ENCODE peak calls at places on chromosomes 3 and 15, in ten cellular contexts. C, R, P, A, J, K, W, Z, D and M are unnamed samples.

GRCh38 chr15:65189102-65189740 is 4.1 kb upstream of the CLPX start:
- DNase-seq in C (no peak), R (no peak), P (peak), A (peak), J (peak), K (no peak), W (peak), Z (no peak), D (peak), M (peak)

GRCh38 chr15:48592221-48592731 is 53.2 kb downstream of the FBN1 start:
- DNase-seq in C (no peak), R (no peak), P (peak), A (peak), J (no peak), K (no peak), W (no peak), Z (no peak), D (peak), M (no peak)

GRCh38 chr3:133384331-133385027 is 15.4 kb upstream of the BFSP2 start:
- DNase-seq in C (no peak), R (peak), P (peak), A (peak), J (peak), K (no peak), W (peak), Z (peak), D (peak), M (peak)

GRCh38 chr15:87416591-87417257 is 839.8 kb downstream of the NTRK3 start:
- DNase-seq in C (no peak), R (no peak), P (no peak), A (no peak), J (peak), K (no peak), W (no peak), Z (no peak), D (no peak), M (no peak)

GRCh38 chr3:64377942-64378341 is 152.7 kb upstream of the PRICKLE2 start:
- DNase-seq in C (no peak), R (no peak), P (no peak), A (no peak), J (no peak), K (no peak), W (no peak), Z (no peak), D (no peak), M (no peak)

GRCh38 chr3:188240189-188240981 is 86.4 kb downstream of the LPP start:
- DNase-seq in C (no peak), R (no peak), P (no peak), A (no peak), J (no peak), K (no peak), W (no peak), Z (no peak), D (no peak), M (no peak)

GRCh38 chr15:59373215-59373614 is 544 bp upstream of the MYO1E start:
- DNase-seq in C (no peak), R (no peak), P (no peak), A (no peak), J (no peak), K (no peak), W (no peak), Z (no peak), D (no peak), M (no peak)

GRCh38 chr3:187016639-187017345 is 86.5 kb downstream of the ST6GAL1 start:
- DNase-seq in C (no peak), R (no peak), P (peak), A (peak), J (peak), K (no peak), W (no peak), Z (no peak), D (no peak), M (no peak)

GRCh38 chr15:67137951-67138935 is 72.8 kb downstream of the SMAD3 start:
- DNase-seq in C (no peak), R (no peak), P (no peak), A (no peak), J (peak), K (no peak), W (no peak), Z (no peak), D (peak), M (peak)

GRCh38 chr15:44536298-44536961 is 517 bp upstream of the EIF3J start:
- DNase-seq in C (no peak), R (peak), P (peak), A (peak), J (peak), K (no peak), W (peak), Z (peak), D (no peak), M (no peak)